ENCODE peak calls at places on chromosomes 1 and 21, in five cellular contexts. C is NCI-H1694; R is M059J; M is CD8-positive, alpha-beta T cell; X is fibroblast of pulmonary artery. W is an unnamed sample.
A peak's percentile ranks its signal among the peaks of the same experiment; 100 is the strongest.

GRCh38 chr1:219236933-219237610 is 63.4 kb downstream of the LYPLAL1 start:
- DNase-seq in C (no peak), R (no peak), M (no peak), X (no peak), W (no peak)

GRCh38 chr1:45097944-45098343 is 85.9 kb downstream of the UROD start:
- DNase-seq in C (no peak), R (peak; percentile 36), M (no peak), X (no peak), W (no peak)

GRCh38 chr1:218585565-218586184 is 240.5 kb downstream of the TGFB2 start:
- DNase-seq in C (no peak), R (peak; percentile 95), M (no peak), X (peak; percentile 70), W (no peak)

GRCh38 chr1:152459596-152460528 is 45.8 kb upstream of the CRNN start:
- DNase-seq in C (no peak), R (peak; percentile 74), M (peak; percentile 70), X (peak; percentile 78), W (peak; percentile 80)

GRCh38 chr21:14523234-14523633 is 22.9 kb downstream of the SAMSN1 start:
- DNase-seq in C (no peak), R (peak; percentile 7), M (no peak), X (no peak), W (no peak)

GRCh38 chr1:244112646-244113045 is 61.6 kb downstream of the ZBTB18 start:
- DNase-seq in C (no peak), R (peak; percentile 94), M (no peak), X (peak; percentile 58), W (no peak)

GRCh38 chr1:201676061-201676644 is 137.2 kb downstream of the NAV1 start:
- DNase-seq in C (no peak), R (peak; percentile 74), M (no peak), X (peak; percentile 31), W (no peak)

GRCh38 chr21:42461881-42462877 is 33.8 kb downstream of the RSPH1 start:
- DNase-seq in C (no peak), R (no peak), M (no peak), X (no peak), W (peak; percentile 31)

GRCh38 chr1:209564904-209565303 is 18.6 kb upstream of the CAMK1G start:
- DNase-seq in C (peak; percentile 46), R (no peak), M (no peak), X (no peak), W (no peak)

GRCh38 chr1:78237364-78237916 is 191.7 kb downstream of the GIPC2 start:
- DNase-seq in C (no peak), R (peak; percentile 74), M (no peak), X (no peak), W (no peak)

GRCh38 chr1:168335500-168335899 is 54.8 kb downstream of the TBX19 start:
- DNase-seq in C (no peak), R (peak; percentile 74), M (no peak), X (peak; percentile 29), W (no peak)

GRCh38 chr1:210516092-210516491 is 187.4 kb downstream of the HHAT start:
- DNase-seq in C (no peak), R (no peak), M (no peak), X (no peak), W (no peak)

GRCh38 chr21:44428281-44428942 is 26.9 kb upstream of the LRRC3 start:
- DNase-seq in C (no peak), R (peak; percentile 15), M (peak; percentile 69), X (no peak), W (peak; percentile 64)

GRCh38 chr1:71393301-71393700 is 312.5 kb upstream of the ZRANB2 start:
- DNase-seq in C (no peak), R (no peak), M (no peak), X (no peak), W (no peak)

GRCh38 chr1:169914534-169914933 is 20.8 kb upstream of the SCYL3 start:
- DNase-seq in C (no peak), R (no peak), M (no peak), X (peak; percentile 56), W (no peak)

GRCh38 chr1:196317535-196318522 is 290.4 kb downstream of the KCNT2 start:
- DNase-seq in C (peak; percentile 39), R (peak; percentile 49), M (no peak), X (peak; percentile 69), W (no peak)

GRCh38 chr21:29277442-29277841 is 21.3 kb upstream of the BACH1 start:
- DNase-seq in C (no peak), R (no peak), M (no peak), X (no peak), W (no peak)

GRCh38 chr21:42097860-42098259 is 26.7 kb downstream of the UMODL1 start:
- DNase-seq in C (peak; percentile 20), R (peak; percentile 99), M (no peak), X (peak; percentile 95), W (no peak)

GRCh38 chr1:47713960-47714359 is 276.1 kb downstream of the FOXD2 start:
- DNase-seq in C (no peak), R (no peak), M (no peak), X (no peak), W (no peak)

GRCh38 chr1:234866007-234866866 is 256.3 kb upstream of the IRF2BP2 start:
- DNase-seq in C (no peak), R (peak; percentile 98), M (no peak), X (peak; percentile 88), W (no peak)

GRCh38 chr1:185490924-185491323 is 173.9 kb upstream of the IVNS1ABP start:
- DNase-seq in C (no peak), R (no peak), M (no peak), X (no peak), W (no peak)

GRCh38 chr1:27298632-27299384 is 23.2 kb upstream of the TMEM222 start:
- DNase-seq in C (peak; percentile 55), R (peak; percentile 17), M (no peak), X (no peak), W (no peak)

GRCh38 chr1:99748419-99748818 is 18.0 kb downstream of the FRRS1 start:
- DNase-seq in C (no peak), R (peak; percentile 71), M (no peak), X (no peak), W (no peak)